ENCODE peak calls at places on chromosomes 2 and 18, in seven cellular contexts. One of them, this sample, is unnamed.

GRCh38 chr2:180385601-180386201 is 378.6 kb upstream of the CWC22 start:
- DNase-seq in PC-3: peak
- DNase-seq in thyroid gland: no peak
- DNase-seq in IMR-90: peak
- DNase-seq in GM20000: no peak
- DNase-seq in lower lobe of right lung: no peak
- DNase-seq in GM06990: no peak
- DNase-seq in this sample: peak

GRCh38 chr2:9311488-9311887 is 104.9 kb downstream of the ASAP2 start:
- DNase-seq in GM06990: no peak
- DNase-seq in thyroid gland: no peak
- DNase-seq in lower lobe of right lung: no peak
- DNase-seq in IMR-90: peak
- DNase-seq in GM20000: no peak
- DNase-seq in PC-3: peak
- DNase-seq in this sample: peak

GRCh38 chr2:240300261-240300821 is 135.1 kb upstream of the GPC1 start:
- DNase-seq in PC-3: no peak
- DNase-seq in GM06990: no peak
- DNase-seq in lower lobe of right lung: no peak
- DNase-seq in GM20000: no peak
- DNase-seq in IMR-90: no peak
- DNase-seq in thyroid gland: no peak
- DNase-seq in this sample: no peak

GRCh38 chr2:237152361-237152760 is 66.7 kb downstream of the COPS8 start:
- DNase-seq in PC-3: no peak
- DNase-seq in IMR-90: no peak
- DNase-seq in GM20000: no peak
- DNase-seq in thyroid gland: no peak
- DNase-seq in GM06990: no peak
- DNase-seq in lower lobe of right lung: no peak
- DNase-seq in this sample: no peak

GRCh38 chr2:8725838-8726237 is 44.0 kb downstream of the ID2 start:
- DNase-seq in lower lobe of right lung: no peak
- DNase-seq in thyroid gland: no peak
- DNase-seq in IMR-90: no peak
- DNase-seq in PC-3: no peak
- DNase-seq in GM20000: no peak
- DNase-seq in GM06990: no peak
- DNase-seq in this sample: no peak

GRCh38 chr2:47867205-47867604 is 39.1 kb downstream of the FBXO11 start:
- DNase-seq in IMR-90: peak
- DNase-seq in lower lobe of right lung: no peak
- DNase-seq in GM06990: no peak
- DNase-seq in PC-3: peak
- DNase-seq in thyroid gland: no peak
- DNase-seq in GM20000: no peak
- DNase-seq in this sample: peak

GRCh38 chr18:34551824-34552223 is 158.3 kb upstream of the DTNA start:
- DNase-seq in PC-3: peak
- DNase-seq in GM20000: no peak
- DNase-seq in IMR-90: no peak
- DNase-seq in lower lobe of right lung: no peak
- DNase-seq in GM06990: no peak
- DNase-seq in thyroid gland: no peak
- DNase-seq in this sample: no peak

GRCh38 chr2:232959139-232959538 is 53.9 kb downstream of the NGEF start:
- DNase-seq in thyroid gland: no peak
- DNase-seq in IMR-90: no peak
- DNase-seq in lower lobe of right lung: no peak
- DNase-seq in PC-3: no peak
- DNase-seq in GM20000: no peak
- DNase-seq in GM06990: no peak
- DNase-seq in this sample: no peak

GRCh38 chr2:44954902-44955592 is 13.5 kb downstream of the SIX3 start:
- DNase-seq in PC-3: no peak
- DNase-seq in thyroid gland: no peak
- DNase-seq in IMR-90: no peak
- DNase-seq in lower lobe of right lung: peak
- DNase-seq in GM20000: no peak
- DNase-seq in GM06990: no peak
- DNase-seq in this sample: no peak

GRCh38 chr18:25137133-25137472 is 214.9 kb downstream of the ZNF521 start:
- DNase-seq in lower lobe of right lung: no peak
- DNase-seq in PC-3: no peak
- DNase-seq in GM20000: no peak
- DNase-seq in GM06990: no peak
- DNase-seq in IMR-90: no peak
- DNase-seq in thyroid gland: no peak
- DNase-seq in this sample: no peak

GRCh38 chr2:234635284-234635683 is 138.4 kb upstream of the ARL4C start:
- DNase-seq in thyroid gland: no peak
- DNase-seq in PC-3: no peak
- DNase-seq in GM20000: no peak
- DNase-seq in lower lobe of right lung: no peak
- DNase-seq in IMR-90: peak
- DNase-seq in GM06990: no peak
- DNase-seq in this sample: no peak
- TF ChIP-seq CTCF in thyroid gland: no peak
- TF ChIP-seq CTCF in PC-3: peak
- TF ChIP-seq CTCF in GM20000: no peak
- TF ChIP-seq CTCF in lower lobe of right lung: no peak
- TF ChIP-seq CTCF in IMR-90: peak
- TF ChIP-seq CTCF in GM06990: no peak
- TF ChIP-seq CTCF in this sample: no peak

GRCh38 chr2:67322361-67323001 is 74.7 kb upstream of the ETAA1 start:
- DNase-seq in GM20000: no peak
- DNase-seq in lower lobe of right lung: no peak
- DNase-seq in GM06990: no peak
- DNase-seq in thyroid gland: peak
- DNase-seq in IMR-90: peak
- DNase-seq in PC-3: peak
- DNase-seq in this sample: peak
- TF ChIP-seq CTCF in GM20000: no peak
- TF ChIP-seq CTCF in lower lobe of right lung: peak
- TF ChIP-seq CTCF in GM06990: peak
- TF ChIP-seq CTCF in thyroid gland: peak
- TF ChIP-seq CTCF in IMR-90: peak
- TF ChIP-seq CTCF in PC-3: peak
- TF ChIP-seq CTCF in this sample: peak

DNA sequence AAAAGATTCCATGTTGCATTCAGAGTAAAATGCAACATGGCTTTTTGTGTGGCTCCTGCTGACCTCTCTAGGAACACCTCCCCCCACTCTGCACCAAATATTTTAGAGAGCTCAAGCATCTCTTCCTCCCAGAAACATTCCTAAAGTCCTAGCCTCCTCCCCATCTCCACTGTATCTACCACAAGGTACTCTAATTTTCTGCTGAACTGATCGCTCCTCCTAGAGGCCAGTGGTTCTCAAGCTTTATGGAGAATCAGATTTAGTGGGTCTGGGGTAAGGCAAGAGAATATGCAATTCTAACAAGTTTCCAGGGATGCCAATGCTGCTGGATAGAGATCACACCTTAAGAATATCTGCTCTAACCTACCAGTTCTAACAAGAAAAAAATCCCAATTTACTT is 89.5 kb upstream of the HNRNPA3 start:
- DNase-seq in IMR-90: no peak
- DNase-seq in GM20000: no peak
- DNase-seq in lower lobe of right lung: no peak
- DNase-seq in thyroid gland: no peak
- DNase-seq in GM06990: no peak
- DNase-seq in PC-3: no peak
- DNase-seq in this sample: no peak
- TF ChIP-seq CTCF in IMR-90: no peak
- TF ChIP-seq CTCF in GM20000: no peak
- TF ChIP-seq CTCF in lower lobe of right lung: no peak
- TF ChIP-seq CTCF in thyroid gland: no peak
- TF ChIP-seq CTCF in GM06990: no peak
- TF ChIP-seq CTCF in PC-3: peak
- TF ChIP-seq CTCF in this sample: no peak

GRCh38 chr18:1806884-1807615 is 764.3 kb downstream of the METTL4 start:
- DNase-seq in PC-3: no peak
- DNase-seq in thyroid gland: no peak
- DNase-seq in lower lobe of right lung: no peak
- DNase-seq in IMR-90: no peak
- DNase-seq in GM20000: no peak
- DNase-seq in GM06990: no peak
- DNase-seq in this sample: no peak
- TF ChIP-seq CTCF in PC-3: no peak
- TF ChIP-seq CTCF in thyroid gland: no peak
- TF ChIP-seq CTCF in lower lobe of right lung: no peak
- TF ChIP-seq CTCF in IMR-90: no peak
- TF ChIP-seq CTCF in GM20000: no peak
- TF ChIP-seq CTCF in GM06990: no peak
- TF ChIP-seq CTCF in this sample: no peak

DNA sequence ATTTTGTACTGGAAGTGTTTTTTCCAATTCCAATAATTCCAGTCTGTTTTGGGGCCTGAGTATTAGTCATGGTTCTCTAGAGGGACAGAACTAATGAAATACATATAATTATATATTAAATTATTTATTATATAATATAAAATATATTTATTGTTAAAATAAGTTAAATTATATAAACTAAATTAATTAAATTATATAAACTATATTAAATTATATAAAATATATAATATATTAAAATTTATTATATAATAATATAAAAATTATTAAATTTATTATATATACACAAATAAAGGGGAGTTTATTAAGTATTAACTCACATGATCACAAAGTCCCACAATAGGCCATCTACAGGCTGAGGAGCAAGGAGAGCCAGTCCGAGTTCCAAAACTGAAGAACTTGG is 253.4 kb upstream of the NETO1 start:
- DNase-seq in thyroid gland: no peak
- DNase-seq in lower lobe of right lung: no peak
- DNase-seq in IMR-90: no peak
- DNase-seq in GM06990: no peak
- DNase-seq in PC-3: no peak
- DNase-seq in GM20000: no peak
- DNase-seq in this sample: no peak
- TF ChIP-seq CTCF in thyroid gland: no peak
- TF ChIP-seq CTCF in lower lobe of right lung: no peak
- TF ChIP-seq CTCF in IMR-90: no peak
- TF ChIP-seq CTCF in GM06990: no peak
- TF ChIP-seq CTCF in PC-3: no peak
- TF ChIP-seq CTCF in GM20000: no peak
- TF ChIP-seq CTCF in this sample: no peak

DNA sequence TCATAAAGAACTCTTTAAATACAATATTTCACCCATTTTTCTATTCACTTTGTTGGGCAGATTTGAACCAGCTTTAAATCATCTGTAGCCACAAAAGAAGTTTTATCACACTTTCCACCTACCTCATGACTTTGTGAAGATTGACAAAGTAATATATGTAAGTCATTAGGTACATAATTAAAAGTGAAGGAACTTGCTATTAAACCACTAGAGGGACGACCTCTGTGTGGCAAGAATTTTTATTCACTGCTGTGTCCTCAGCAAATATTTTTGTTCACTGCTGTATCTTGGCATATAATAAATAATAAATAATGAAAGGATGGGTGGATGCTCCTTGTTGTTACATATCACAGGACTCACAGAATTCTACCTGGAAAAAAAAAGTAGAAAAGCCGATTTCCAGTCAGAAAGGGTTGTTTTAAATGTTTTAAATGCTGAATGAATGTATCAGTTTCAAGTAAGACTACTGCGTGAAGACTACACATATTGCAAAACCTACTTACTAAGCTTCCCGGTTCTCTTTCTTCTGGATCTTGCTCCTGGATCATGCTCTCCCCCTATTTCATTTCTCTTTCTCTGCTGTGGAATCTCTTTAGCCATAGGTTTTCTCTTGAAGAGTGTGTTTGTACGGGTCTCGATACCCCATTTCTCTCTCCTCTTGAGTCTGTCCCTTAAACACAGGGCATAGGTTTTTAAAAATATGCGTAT is 44.8 kb downstream of the KCMF1 start:
- DNase-seq in GM20000: no peak
- DNase-seq in GM06990: no peak
- DNase-seq in IMR-90: no peak
- DNase-seq in lower lobe of right lung: no peak
- DNase-seq in thyroid gland: no peak
- DNase-seq in PC-3: no peak
- DNase-seq in this sample: no peak
- TF ChIP-seq CTCF in GM20000: no peak
- TF ChIP-seq CTCF in GM06990: peak
- TF ChIP-seq CTCF in IMR-90: peak
- TF ChIP-seq CTCF in lower lobe of right lung: no peak
- TF ChIP-seq CTCF in thyroid gland: no peak
- TF ChIP-seq CTCF in PC-3: peak
- TF ChIP-seq CTCF in this sample: no peak

DNA sequence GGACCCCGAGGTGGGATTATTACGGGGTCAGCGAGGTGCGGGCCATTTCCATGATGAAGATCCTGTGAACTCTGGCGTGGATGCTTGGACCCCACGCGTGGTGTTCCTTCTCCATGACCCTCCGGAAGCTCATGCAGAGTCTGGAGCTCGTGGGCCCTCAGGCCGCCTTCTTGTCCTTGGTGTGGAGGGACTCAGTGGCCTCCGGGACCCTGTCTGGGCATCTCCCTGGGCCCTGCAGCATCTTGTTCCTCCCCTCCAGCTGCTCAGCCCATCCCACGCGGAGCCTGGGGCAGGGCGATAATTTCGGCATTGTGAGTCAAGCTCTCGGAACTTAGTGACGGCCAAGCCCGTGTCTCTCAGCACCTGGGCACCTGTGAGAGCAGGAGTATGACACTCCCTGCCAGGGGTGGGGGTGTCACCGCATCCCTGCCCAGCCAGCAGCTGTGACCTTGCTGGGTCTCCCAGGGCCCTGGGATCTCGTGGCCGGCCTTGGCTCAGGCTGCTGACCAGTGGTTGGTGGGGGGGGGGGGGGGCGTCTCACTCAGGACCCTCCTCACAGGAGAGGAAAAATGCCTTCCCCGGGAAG is 24.6 kb downstream of the RTP5 start:
- DNase-seq in GM20000: no peak
- DNase-seq in PC-3: no peak
- DNase-seq in thyroid gland: no peak
- DNase-seq in lower lobe of right lung: peak
- DNase-seq in GM06990: no peak
- DNase-seq in IMR-90: no peak
- DNase-seq in this sample: peak
- TF ChIP-seq CTCF in GM20000: no peak
- TF ChIP-seq CTCF in PC-3: no peak
- TF ChIP-seq CTCF in thyroid gland: no peak
- TF ChIP-seq CTCF in lower lobe of right lung: no peak
- TF ChIP-seq CTCF in GM06990: no peak
- TF ChIP-seq CTCF in IMR-90: no peak
- TF ChIP-seq CTCF in this sample: no peak

This sample was measured in MCF 10A.